ENCODE peak calls at places on chromosomes 2 and 18, in six cellular contexts. A is AG04449, R is H9, T is heart left ventricle, M is esophagus squamous epithelium, U is kidney epithelial cell. Q is an unnamed sample.
A peak's percentile ranks its signal among the peaks of the same experiment; 100 is the strongest.

GRCh38 chr2:237440819-237441281 is 26.9 kb upstream of the COL6A3 start:
- DNase-seq in A (no peak), R (no peak), T (no peak), M (no peak), U (no peak), Q (no peak)

GRCh38 chr2:71631411-71631931 is 178.1 kb downstream of the DYSF start:
- DNase-seq in A (no peak), R (peak; percentile 24), T (no peak), M (no peak), U (no peak), Q (no peak)

GRCh38 chr2:214410918-214411554 is at the start of gene VWC2L:
- DNase-seq in A (peak; percentile 14), R (peak; percentile 88), T (peak; percentile 55), M (no peak), U (peak; percentile 48), Q (peak; percentile 52)

GRCh38 chr18:74115046-74115445 is 32.6 kb downstream of the FBXO15 start:
- DNase-seq in A (peak; percentile 33), R (no peak), T (no peak), M (no peak), U (peak; percentile 4), Q (no peak)

GRCh38 chr2:77054938-77055337 is 467.2 kb downstream of the LRRTM4 start:
- DNase-seq in A (no peak), R (peak; percentile 55), T (no peak), M (no peak), U (no peak), Q (no peak)

GRCh38 chr2:189648846-189649529 is 12.3 kb upstream of the ASNSD1 start:
- DNase-seq in A (peak; percentile 37), R (no peak), T (no peak), M (no peak), U (no peak), Q (no peak)

GRCh38 chr18:7514796-7515440 is 52.2 kb upstream of the PTPRM start:
- DNase-seq in A (no peak), R (peak; percentile 38), T (no peak), M (no peak), U (no peak), Q (no peak)

GRCh38 chr2:127049927-127050802 is 56.8 kb downstream of the BIN1 start:
- DNase-seq in A (no peak), R (peak; percentile 84), T (peak; percentile 49), M (no peak), U (no peak), Q (peak; percentile 87)

GRCh38 chr18:25503567-25504081 is 151.7 kb upstream of the ZNF521 start:
- DNase-seq in A (peak; percentile 5), R (peak; percentile 44), T (peak; percentile 51), M (no peak), U (peak; percentile 51), Q (peak; percentile 26)

GRCh38 chr2:168889635-168890005 is 610 bp downstream of the SPC25 start:
- DNase-seq in A (no peak), R (no peak), T (no peak), M (no peak), U (no peak), Q (no peak)

GRCh38 chr2:54589340-54590215 is 133.5 kb downstream of the SPTBN1 start:
- DNase-seq in A (no peak), R (no peak), T (peak; percentile 59), M (no peak), U (no peak), Q (no peak)

GRCh38 chr2:27655155-27655951 is 8.1 kb downstream of the SUPT7L start:
- DNase-seq in A (no peak), R (no peak), T (no peak), M (no peak), U (no peak), Q (no peak)

GRCh38 chr2:80338794-80339193 is 34.2 kb upstream of the LRRTM1 start:
- DNase-seq in A (no peak), R (no peak), T (no peak), M (no peak), U (no peak), Q (no peak)

GRCh38 chr18:62802523-62802922 is 87.2 kb downstream of the PHLPP1 start:
- DNase-seq in A (no peak), R (no peak), T (no peak), M (no peak), U (no peak), Q (no peak)

GRCh38 chr18:39599251-39599650 is 2033.7 kb upstream of the CELF4 start:
- DNase-seq in A (no peak), R (no peak), T (no peak), M (no peak), U (no peak), Q (no peak)

GRCh38 chr2:134845719-134846118 is 7.3 kb downstream of the ACMSD start:
- DNase-seq in A (peak; percentile 24), R (no peak), T (no peak), M (no peak), U (peak; percentile 89), Q (no peak)

GRCh38 chr2:23488584-23488983 is 103.6 kb downstream of the KLHL29 start:
- DNase-seq in A (no peak), R (no peak), T (no peak), M (no peak), U (no peak), Q (no peak)

GRCh38 chr2:75619992-75620740 is 26.4 kb upstream of the MRPL19 start:
- DNase-seq in A (no peak), R (no peak), T (no peak), M (no peak), U (no peak), Q (no peak)

GRCh38 chr2:15220618-15221017 is 340.5 kb downstream of the NBAS start:
- DNase-seq in A (no peak), R (no peak), T (no peak), M (no peak), U (no peak), Q (no peak)

GRCh38 chr2:86704482-86704971 is 15.6 kb upstream of the RMND5A start:
- DNase-seq in A (peak; percentile 45), R (no peak), T (peak; percentile 77), M (no peak), U (peak; percentile 63), Q (no peak)

GRCh38 chr2:239898292-239898925 is 126.7 kb downstream of the NDUFA10 start:
- DNase-seq in A (no peak), R (peak; percentile 10), T (no peak), M (no peak), U (no peak), Q (no peak)

GRCh38 chr2:127086800-127087737 is 19.9 kb downstream of the BIN1 start:
- DNase-seq in A (no peak), R (peak; percentile 82), T (peak; percentile 86), M (no peak), U (no peak), Q (peak; percentile 73)

GRCh38 chr2:110645616-110646015 is 32.2 kb downstream of the BUB1 start:
- DNase-seq in A (no peak), R (no peak), T (no peak), M (no peak), U (no peak), Q (no peak)

DNA sequence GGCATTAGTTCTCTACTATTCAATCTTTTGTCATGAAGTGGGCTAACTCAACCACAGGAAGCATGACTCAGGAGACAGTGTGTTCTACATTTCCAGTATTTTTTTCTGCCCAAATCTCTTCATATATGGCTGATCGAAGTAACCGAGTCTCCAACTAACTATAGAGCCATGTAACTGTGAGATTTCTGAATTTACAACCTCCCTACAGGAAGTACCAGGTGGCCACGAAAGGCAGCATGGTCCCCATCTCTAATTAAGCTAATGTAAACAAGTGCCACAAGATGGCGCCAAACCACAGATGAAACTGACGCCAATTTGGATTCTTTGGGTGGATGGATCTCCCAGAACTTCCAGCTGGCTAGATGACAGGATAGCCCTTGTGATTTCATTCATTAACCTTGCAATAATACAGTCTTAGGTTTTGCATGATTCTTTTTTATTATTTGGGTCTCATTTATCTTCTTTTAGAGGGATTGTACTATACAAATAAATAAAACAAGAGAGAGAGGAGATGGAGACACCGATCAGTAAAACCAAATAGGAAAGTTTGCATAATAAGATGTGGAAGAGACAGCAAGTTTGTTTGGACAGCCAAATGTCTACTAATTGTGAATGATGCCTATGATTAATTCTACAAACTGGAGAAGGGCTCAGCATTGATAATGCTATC is 18.3 kb upstream of the ARHGAP15 start:
- DNase-seq in A (peak; percentile 2), R (peak; percentile 63), T (peak; percentile 42), M (no peak), U (peak; percentile 9), Q (peak; percentile 54)
- TF ChIP-seq CTCF in A (peak; percentile 65), R (peak; percentile 82), T (peak; percentile 55), M (peak; percentile 57), U (peak; percentile 67), Q (peak; percentile 77)

GRCh38 chr18:51098513-51098912 is 68.5 kb downstream of the SMAD4 start:
- DNase-seq in A (no peak), R (no peak), T (no peak), M (no peak), U (no peak), Q (no peak)

GRCh38 chr18:51098082-51098481 is 68.1 kb downstream of the SMAD4 start:
- DNase-seq in A (no peak), R (no peak), T (no peak), M (no peak), U (no peak), Q (no peak)

GRCh38 chr18:51097046-51097822 is 67.2 kb downstream of the SMAD4 start:
- DNase-seq in A (no peak), R (no peak), T (no peak), M (no peak), U (no peak), Q (no peak)

DNA sequence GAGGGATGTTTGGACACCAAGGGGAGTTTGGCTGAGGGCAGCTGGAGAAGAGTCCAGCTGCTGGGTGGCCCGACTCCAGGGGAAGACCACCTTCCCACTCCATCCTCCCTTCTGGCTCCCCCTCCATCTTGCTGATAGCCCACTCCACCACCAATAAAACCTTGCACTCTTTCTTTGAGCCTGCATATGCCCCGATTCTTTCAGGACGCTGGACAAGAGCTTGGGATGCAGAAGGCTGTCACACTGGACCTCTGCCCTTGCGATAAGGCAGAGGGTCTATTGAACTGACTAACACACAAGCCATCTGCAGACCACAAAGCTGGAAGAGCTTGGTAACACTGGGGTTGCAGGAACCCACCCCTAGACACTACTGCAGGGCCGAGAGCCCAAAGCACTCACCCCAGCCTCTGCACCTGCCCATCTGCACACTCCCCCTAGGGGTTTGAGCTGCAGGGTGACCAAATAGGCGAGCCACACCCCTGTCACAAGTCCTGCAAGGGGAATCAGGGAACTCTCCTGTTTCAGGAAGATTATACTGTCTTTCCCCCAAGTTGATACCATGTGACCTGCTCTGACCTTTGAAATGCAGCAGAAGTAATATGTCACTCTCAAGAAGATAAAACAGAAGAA is 70.5 kb downstream of the SMAD4 start:
- DNase-seq in A (no peak), R (peak; percentile 47), T (no peak), M (no peak), U (no peak), Q (no peak)
- TF ChIP-seq CTCF in A (no peak), R (peak; percentile 39), T (no peak), M (no peak), U (no peak), Q (no peak)

DNA sequence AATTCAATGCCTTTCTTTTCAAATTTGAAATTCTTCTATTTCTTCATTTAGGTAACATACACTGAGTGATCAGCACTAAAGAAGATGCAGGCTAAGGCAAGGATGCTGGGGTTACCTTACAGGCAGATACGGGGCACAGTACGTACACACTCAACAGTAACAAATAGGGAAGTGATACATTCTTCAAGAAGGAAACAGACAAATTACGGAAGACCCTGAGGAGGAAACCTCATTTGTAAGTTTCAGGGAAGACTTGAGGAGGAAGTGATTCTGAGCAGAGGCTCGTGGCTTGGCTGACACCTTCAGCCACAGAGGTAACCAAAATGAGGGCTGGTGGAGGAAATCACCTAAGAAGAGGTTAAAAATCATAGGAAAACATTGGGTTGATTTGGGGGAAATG is 1108.3 kb upstream of the KLHL29 start:
- DNase-seq in A (no peak), R (no peak), T (no peak), M (no peak), U (no peak), Q (no peak)
- TF ChIP-seq CTCF in A (no peak), R (no peak), T (no peak), M (no peak), U (no peak), Q (no peak)

GRCh38 chr2:138255670-138256069 is 245.9 kb upstream of the SPOPL start:
- DNase-seq in A (no peak), R (no peak), T (no peak), M (no peak), U (no peak), Q (no peak)
- TF ChIP-seq CTCF in A (no peak), R (no peak), T (no peak), M (no peak), U (no peak), Q (no peak)

Q was measured in glutamatergic neuron.